ENCODE peak calls at places on chromosome 19, in four cellular contexts. Z is GDM1, S is T-helper 22 cell, F is BE2C. B is an unnamed sample.

GRCh38 chr19:35882074-35882832 is 13.9 kb downstream of the APLP1 start:
- DNase-seq in Z (peak), S (no peak), F (peak), B (peak)

GRCh38 chr19:38647368-38647965 is at the start of gene ACTN4:
- DNase-seq in S (peak), Z (peak), F (peak), B (peak)

GRCh38 chr19:19260417-19260816 is 12.7 kb downstream of the TM6SF2 start:
- DNase-seq in F (no peak), S (no peak), Z (no peak), B (no peak)

GRCh38 chr19:14430712-14431111 is 2.4 kb upstream of the PKN1 start:
- DNase-seq in F (no peak), Z (no peak), S (no peak), B (no peak)

GRCh38 chr19:45569619-45570421 is 14.8 kb downstream of the OPA3 start:
- DNase-seq in S (no peak), Z (peak), F (peak), B (peak)

GRCh38 chr19:41528106-41528505 is 47.9 kb upstream of the CEACAM21 start:
- DNase-seq in Z (peak), F (no peak), S (no peak), B (peak)

GRCh38 chr19:13018037-13018914 is 23.0 kb downstream of the NFIX start:
- DNase-seq in Z (no peak), F (peak), S (no peak), B (no peak)

GRCh38 chr19:913080-913748 is at the start of gene R3HDM4:
- DNase-seq in S (peak), F (peak), Z (peak), B (peak)

GRCh38 chr19:32890841-32891240 is 21.3 kb upstream of the SLC7A9 start:
- DNase-seq in F (no peak), S (no peak), Z (no peak), B (no peak)

GRCh38 chr19:7622933-7623685 is 6.2 kb downstream of the XAB2 start:
- DNase-seq in F (no peak), S (no peak), Z (no peak), B (no peak)

GRCh38 chr19:32199501-32200040 is 145.8 kb upstream of the ZNF507 start:
- DNase-seq in F (no peak), Z (no peak), S (no peak), B (no peak)